ENCODE peak calls at places on chromosomes 3 and 15, in nine cellular contexts. C is cardiac muscle cell, A is fibroblast of the aortic adventitia, V is psoas muscle, N is upper lobe of right lung, I is GM06990, H is left lung, P is choroid plexus epithelial cell, W is GM12865. Q is an unnamed sample.

GRCh38 chr3:45333549-45333948 is 54.8 kb upstream of the LARS2 start:
- DNase-seq in P (peak), H (no peak), W (no peak), V (no peak), C (no peak), N (no peak), A (peak), I (no peak), Q (no peak)

GRCh38 chr3:13818919-13819318 is 61.0 kb downstream of the WNT7A start:
- DNase-seq in W (no peak), V (peak), P (no peak), H (no peak), C (no peak), I (no peak), A (no peak), N (peak), Q (no peak)

GRCh38 chr3:186955898-186956696 is 25.8 kb downstream of the ST6GAL1 start:
- DNase-seq in W (no peak), C (peak), I (no peak), N (no peak), P (peak), H (no peak), A (no peak), V (no peak), Q (no peak)

GRCh38 chr15:59266015-59266414 is 59.4 kb downstream of the LDHAL6B start:
- DNase-seq in A (no peak), P (no peak), V (no peak), C (no peak), W (no peak), H (no peak), N (no peak), I (no peak), Q (no peak)

GRCh38 chr3:123431658-123432323 is 17.1 kb downstream of the ADCY5 start:
- DNase-seq in I (no peak), V (no peak), H (no peak), N (no peak), P (no peak), C (no peak), A (no peak), W (no peak), Q (peak)

GRCh38 chr3:142259359-142259758 is 34.0 kb upstream of the GK5 start:
- DNase-seq in P (no peak), C (no peak), N (no peak), V (no peak), A (no peak), W (no peak), H (no peak), I (no peak), Q (no peak)

GRCh38 chr15:64877435-64877834 is 34.3 kb upstream of the ANKDD1A start:
- DNase-seq in A (no peak), C (no peak), N (peak), V (peak), H (peak), W (no peak), I (no peak), P (peak), Q (no peak)

GRCh38 chr15:99104788-99105515 is at the start of gene SYNM:
- DNase-seq in I (peak), C (peak), P (peak), V (peak), N (peak), A (peak), W (peak), H (peak), Q (peak)

GRCh38 chr15:64847016-64847415 is 5.3 kb downstream of the PLEKHO2 start:
- DNase-seq in P (no peak), A (no peak), I (no peak), W (no peak), C (no peak), H (no peak), N (no peak), V (no peak), Q (no peak)

GRCh38 chr3:141471160-141471559 is 15.7 kb upstream of the RASA2 start:
- DNase-seq in C (no peak), W (no peak), A (no peak), I (no peak), N (no peak), V (no peak), P (no peak), H (no peak), Q (no peak)

GRCh38 chr3:131541288-131541687 is 38.5 kb upstream of the MRPL3 start:
- DNase-seq in P (no peak), I (no peak), A (no peak), V (no peak), H (no peak), N (no peak), C (no peak), W (no peak), Q (no peak)

GRCh38 chr3:69359916-69360315 is 26.0 kb downstream of the FRMD4B start:
- DNase-seq in H (no peak), P (no peak), I (no peak), W (no peak), C (no peak), N (no peak), V (no peak), A (no peak), Q (no peak)

GRCh38 chr3:128874481-128875180 is 4.8 kb upstream of the ACAD9 start:
- DNase-seq in P (no peak), C (no peak), N (no peak), H (no peak), V (no peak), I (no peak), A (no peak), W (no peak), Q (no peak)

GRCh38 chr3:47781685-47782537 is at the start of gene SMARCC1:
- DNase-seq in N (peak), V (peak), I (peak), A (peak), C (peak), W (peak), P (peak), H (peak), Q (peak)
- TF ChIP-seq CTCF in N (peak), V (no peak), I (no peak), A (peak), C (no peak), W (no peak), P (no peak), H (no peak), Q (no peak)

DNA sequence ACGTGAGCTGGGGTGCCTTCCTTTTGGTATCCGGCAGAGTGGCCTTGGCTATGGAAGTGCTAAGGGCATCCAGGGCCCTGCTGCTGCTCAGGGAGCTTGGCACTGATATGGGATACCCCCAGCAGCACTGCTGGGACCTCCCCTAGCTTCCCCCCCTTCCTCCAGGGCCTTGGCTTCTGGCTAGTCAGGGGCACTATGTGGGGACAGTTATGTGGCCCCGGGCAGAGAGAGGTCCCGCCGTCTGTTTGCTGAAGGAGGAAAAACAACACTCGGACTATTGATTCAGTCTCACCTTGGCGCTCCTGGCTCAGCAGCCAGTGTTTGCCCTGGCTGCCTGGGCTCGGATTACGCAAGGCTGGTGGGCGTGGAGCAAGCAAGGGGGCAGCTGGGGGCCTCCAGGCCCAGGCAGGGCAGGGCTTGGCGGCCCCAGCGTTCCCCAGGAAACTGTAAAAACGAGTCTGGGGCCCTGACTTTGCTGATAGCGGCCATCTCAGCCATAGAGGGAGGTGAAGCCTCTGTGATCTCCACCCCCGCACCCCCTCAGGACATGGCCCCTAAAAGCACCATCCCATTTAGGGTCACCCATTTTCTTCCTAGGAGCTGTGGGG is 5.7 kb downstream of the FURIN start:
- DNase-seq in A (no peak), V (no peak), C (peak), H (peak), W (no peak), I (no peak), P (peak), N (peak), Q (peak)
- H3K4me3 ChIP-seq in A (peak), V (peak), C (no peak), H (peak), W (no peak), I (no peak), P (peak), N (peak), Q (peak)

GRCh38 chr15:81165565-81165964 is 31.1 kb upstream of the IL16 start:
- DNase-seq in V (no peak), H (no peak), A (no peak), P (no peak), N (no peak), W (no peak), C (no peak), I (no peak), Q (no peak)

GRCh38 chr15:81161215-81161673 is 27.2 kb downstream of the CFAP161 start:
- DNase-seq in H (no peak), P (no peak), V (no peak), C (no peak), W (peak), N (no peak), A (no peak), I (no peak), Q (no peak)

GRCh38 chr15:81161851-81162250 is 27.8 kb downstream of the CFAP161 start:
- DNase-seq in N (no peak), V (no peak), P (no peak), C (no peak), W (peak), A (no peak), I (no peak), H (no peak), Q (no peak)

GRCh38 chr15:81166949-81167816 is 29.5 kb upstream of the IL16 start:
- DNase-seq in C (no peak), N (no peak), H (no peak), A (peak), W (no peak), I (no peak), P (no peak), V (no peak), Q (no peak)

DNA sequence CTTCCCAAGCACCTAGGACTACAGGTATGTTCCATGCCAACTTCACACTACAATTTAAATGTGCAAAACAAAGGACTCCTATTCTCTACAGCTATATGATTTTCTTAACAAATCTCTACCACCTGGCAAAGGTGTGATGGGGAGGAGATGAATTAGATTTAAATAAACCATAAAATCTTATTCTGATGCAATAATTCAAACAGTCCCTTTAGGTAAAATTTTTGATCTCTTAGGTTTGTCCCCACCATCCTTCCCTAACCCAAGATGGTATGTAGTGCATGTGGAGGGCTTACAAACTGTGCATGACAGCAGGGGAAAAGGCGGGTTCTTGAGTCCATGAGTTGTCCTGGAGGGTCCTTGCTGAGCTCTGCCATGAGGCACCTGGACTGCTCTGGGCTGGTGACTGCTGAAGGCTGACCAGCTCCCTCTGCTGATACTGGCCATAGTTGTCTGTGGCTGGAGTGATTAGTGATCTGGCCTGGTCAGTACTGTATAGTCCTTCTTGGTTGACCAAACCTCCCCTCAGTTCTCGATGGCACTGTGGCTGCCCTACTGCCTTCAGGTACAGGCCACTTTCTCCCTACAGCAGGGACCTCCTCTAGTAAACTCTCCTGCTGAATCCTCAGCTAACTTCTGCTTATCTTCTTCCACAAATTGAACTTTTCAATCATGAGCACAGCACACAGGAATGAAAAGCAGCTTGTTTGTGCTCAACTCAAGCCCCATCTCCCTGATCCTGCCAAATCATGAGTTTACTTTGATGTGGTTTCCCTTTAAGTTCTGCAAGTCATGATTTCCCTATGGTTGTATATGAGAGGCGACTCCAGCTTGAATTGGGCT is 30.1 kb downstream of the CFAP161 start:
- DNase-seq in N (no peak), H (no peak), P (peak), A (peak), W (no peak), I (no peak), V (no peak), C (no peak), Q (peak)
- TF ChIP-seq CTCF in N (no peak), H (no peak), P (peak), A (peak), W (no peak), I (no peak), V (no peak), C (no peak), Q (peak)

GRCh38 chr3:48560648-48561018 is 2.9 kb downstream of the UCN2 start:
- DNase-seq in W (no peak), H (no peak), A (no peak), I (no peak), C (peak), N (no peak), V (no peak), P (no peak), Q (no peak)

GRCh38 chr3:48563382-48563918 is at the start of gene UCN2:
- DNase-seq in A (peak), P (peak), V (no peak), C (no peak), W (no peak), H (no peak), I (no peak), N (no peak), Q (peak)

GRCh38 chr3:48562367-48563095 is 1.1 kb downstream of the UCN2 start:
- DNase-seq in N (no peak), I (no peak), V (no peak), A (no peak), W (no peak), P (no peak), C (no peak), H (no peak), Q (no peak)

GRCh38 chr3:48558446-48559134 is 2.0 kb upstream of the PFKFB4 start:
- DNase-seq in P (no peak), C (no peak), W (no peak), V (peak), N (peak), I (no peak), A (no peak), H (peak), Q (no peak)

DNA sequence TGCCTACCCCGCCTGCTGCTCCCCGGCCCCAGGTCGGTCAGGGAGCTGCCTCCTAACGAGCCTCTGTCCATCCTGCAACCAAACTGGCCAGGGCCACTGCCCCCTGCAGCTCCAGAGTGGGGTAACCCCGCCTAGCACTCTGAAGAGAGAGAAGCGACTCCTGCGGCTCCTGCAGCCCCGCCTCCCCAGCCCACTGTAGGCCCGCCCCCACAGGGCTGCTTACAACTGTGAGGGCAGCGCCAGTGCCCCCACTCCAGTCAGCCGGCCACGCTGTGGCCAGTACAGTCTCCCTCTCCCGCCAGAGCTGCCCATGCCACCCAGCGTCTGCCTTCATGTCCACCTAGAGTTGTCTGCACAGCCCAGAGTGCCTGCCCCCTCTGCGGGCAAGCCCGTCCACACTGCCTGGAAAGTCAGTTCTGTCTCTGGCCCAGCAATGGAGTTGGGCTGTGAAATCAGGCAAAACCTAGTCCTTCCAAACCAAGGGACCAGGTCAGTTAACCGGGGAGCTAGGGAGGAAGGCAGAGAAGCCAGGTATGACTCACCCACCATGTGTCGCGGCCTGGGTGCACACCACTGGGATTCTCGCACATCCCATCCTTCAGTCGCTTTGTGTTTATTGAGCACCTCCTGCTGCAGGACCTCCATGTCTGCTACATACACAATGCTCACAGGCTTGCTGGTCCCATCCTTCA is 2.4 kb downstream of the UCN2 start:
- DNase-seq in A (peak), N (peak), V (peak), W (no peak), H (peak), P (peak), I (no peak), C (peak), Q (peak)
- H3K4me3 ChIP-seq in A (no peak), N (peak), V (peak), W (peak), H (peak), P (peak), I (no peak), C (peak), Q (peak)

GRCh38 chr3:40437893-40438292 is 19.2 kb upstream of the RPL14 start:
- DNase-seq in N (no peak), P (peak), I (no peak), V (no peak), W (no peak), A (no peak), H (no peak), C (peak), Q (no peak)
- TF ChIP-seq CTCF in N (no peak), P (no peak), I (no peak), V (no peak), W (no peak), A (no peak), H (no peak), C (no peak), Q (no peak)

DNA sequence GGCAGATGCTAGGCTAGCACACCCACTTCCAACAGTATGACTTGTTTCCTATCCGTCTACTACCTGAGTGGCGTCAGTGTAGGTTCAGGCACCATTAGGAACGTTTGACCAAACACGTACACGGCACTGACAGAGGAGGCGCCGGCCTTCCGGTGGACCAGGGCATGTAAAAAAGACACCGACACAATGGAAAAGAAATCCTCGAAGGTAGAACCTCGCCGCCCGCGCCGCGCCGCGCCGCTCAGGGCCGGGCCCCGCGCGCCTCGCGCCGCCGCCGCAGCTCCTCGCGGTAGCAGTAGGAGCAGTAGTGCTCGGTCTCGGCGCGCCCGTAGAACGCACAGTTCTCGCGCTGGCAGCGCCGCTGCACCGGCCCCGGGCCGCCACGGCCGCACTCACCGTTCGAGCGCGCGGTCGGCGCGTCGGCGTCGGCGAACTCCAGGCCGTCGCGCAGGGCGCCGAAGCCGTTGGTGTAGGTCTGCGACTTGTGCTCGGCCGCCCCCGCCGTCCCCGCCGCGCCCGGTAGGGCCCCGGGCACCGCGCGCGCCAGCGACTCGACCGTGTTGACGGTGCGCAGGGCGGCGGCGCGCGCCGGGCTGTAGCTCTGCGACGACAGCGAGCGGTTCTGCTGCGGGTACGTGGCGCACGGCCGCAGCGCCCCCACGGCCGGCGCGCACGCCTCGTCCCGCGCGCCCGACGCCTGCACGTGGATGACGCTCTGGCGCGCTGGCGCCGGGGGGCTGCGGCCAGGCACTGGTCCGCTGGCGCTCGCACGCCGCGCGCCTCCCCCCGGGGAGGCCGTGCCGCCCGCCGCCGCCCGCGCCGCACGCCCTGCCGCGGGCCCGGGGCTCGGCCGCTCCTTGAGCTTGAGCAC is 156.7 kb downstream of the KLF13 start:
- DNase-seq in C (peak), A (no peak), I (peak), N (peak), H (no peak), P (no peak), V (no peak), W (peak), Q (peak)
- H3K4me3 ChIP-seq in C (peak), A (peak), I (no peak), N (peak), H (peak), P (no peak), V (peak), W (peak), Q (no peak)

GRCh38 chr15:86756688-86757087 is 677.0 kb downstream of the AGBL1 start:
- DNase-seq in A (no peak), P (no peak), H (no peak), W (no peak), C (no peak), N (no peak), I (no peak), V (no peak), Q (no peak)
- TF ChIP-seq CTCF in A (no peak), P (no peak), H (no peak), W (no peak), C (no peak), N (no peak), I (no peak), V (no peak), Q (no peak)

Q was measured in fibroblast of villous mesenchyme.